ENCODE peak calls at places on chromosomes 12 and 14, in seven cellular contexts. One of them, this sample, is unnamed.

GRCh38 chr12:53200107-53200457 is 7.0 kb downstream of the ITGB7 start:
- DNase-seq in GM12865: no peak
- DNase-seq in A549: no peak
- DNase-seq in AML-193: no peak
- DNase-seq in RPMI7951: no peak
- DNase-seq in activated CD8-positive, alpha-beta T cell treated with anti-CD3 and anti-CD28 coated beads, Interleukin-2, amount 10 ng/mL, durations not matched to agents 7 days and 5 days: no peak
- DNase-seq in HTR-8/SVneo: no peak
- DNase-seq in this sample: no peak

GRCh38 chr14:55500219-55500701 is 59.8 kb upstream of the TBPL2 start:
- DNase-seq in GM12865: no peak
- DNase-seq in A549: no peak
- DNase-seq in AML-193: no peak
- DNase-seq in RPMI7951: peak
- DNase-seq in activated CD8-positive, alpha-beta T cell treated with anti-CD3 and anti-CD28 coated beads, Interleukin-2, amount 10 ng/mL, durations not matched to agents 7 days and 5 days: no peak
- DNase-seq in HTR-8/SVneo: no peak
- DNase-seq in this sample: no peak

GRCh38 chr14:21084988-21085853 is 13.2 kb downstream of the ZNF219 start:
- DNase-seq in GM12865: no peak
- DNase-seq in A549: no peak
- DNase-seq in AML-193: no peak
- DNase-seq in RPMI7951: peak
- DNase-seq in activated CD8-positive, alpha-beta T cell treated with anti-CD3 and anti-CD28 coated beads, Interleukin-2, amount 10 ng/mL, durations not matched to agents 7 days and 5 days: no peak
- DNase-seq in HTR-8/SVneo: no peak
- DNase-seq in this sample: peak

GRCh38 chr12:30795660-30796507 is 41.1 kb upstream of the CAPRIN2 start:
- DNase-seq in GM12865: peak
- DNase-seq in A549: peak
- DNase-seq in AML-193: no peak
- DNase-seq in RPMI7951: peak
- DNase-seq in activated CD8-positive, alpha-beta T cell treated with anti-CD3 and anti-CD28 coated beads, Interleukin-2, amount 10 ng/mL, durations not matched to agents 7 days and 5 days: peak
- DNase-seq in HTR-8/SVneo: peak
- DNase-seq in this sample: peak

GRCh38 chr14:21106506-21107359 is 5.9 kb downstream of the TMEM253 start:
- DNase-seq in GM12865: peak
- DNase-seq in A549: peak
- DNase-seq in AML-193: peak
- DNase-seq in RPMI7951: peak
- DNase-seq in activated CD8-positive, alpha-beta T cell treated with anti-CD3 and anti-CD28 coated beads, Interleukin-2, amount 10 ng/mL, durations not matched to agents 7 days and 5 days: peak
- DNase-seq in HTR-8/SVneo: peak
- DNase-seq in this sample: peak

GRCh38 chr12:108823804-108824203 is 33.6 kb downstream of the SSH1 start:
- DNase-seq in GM12865: no peak
- DNase-seq in A549: no peak
- DNase-seq in AML-193: no peak
- DNase-seq in RPMI7951: peak
- DNase-seq in activated CD8-positive, alpha-beta T cell treated with anti-CD3 and anti-CD28 coated beads, Interleukin-2, amount 10 ng/mL, durations not matched to agents 7 days and 5 days: no peak
- DNase-seq in HTR-8/SVneo: no peak
- DNase-seq in this sample: no peak

GRCh38 chr14:63752449-63753169 is 24.7 kb upstream of the SGPP1 start:
- DNase-seq in GM12865: no peak
- DNase-seq in A549: no peak
- DNase-seq in AML-193: no peak
- DNase-seq in RPMI7951: peak
- DNase-seq in activated CD8-positive, alpha-beta T cell treated with anti-CD3 and anti-CD28 coated beads, Interleukin-2, amount 10 ng/mL, durations not matched to agents 7 days and 5 days: no peak
- DNase-seq in HTR-8/SVneo: peak
- DNase-seq in this sample: peak

GRCh38 chr12:117097159-117097558 is 2.1 kb downstream of the TESC start:
- DNase-seq in GM12865: no peak
- DNase-seq in A549: no peak
- DNase-seq in AML-193: no peak
- DNase-seq in RPMI7951: no peak
- DNase-seq in activated CD8-positive, alpha-beta T cell treated with anti-CD3 and anti-CD28 coated beads, Interleukin-2, amount 10 ng/mL, durations not matched to agents 7 days and 5 days: no peak
- DNase-seq in HTR-8/SVneo: no peak
- DNase-seq in this sample: no peak

GRCh38 chr14:53953002-53953827 is 3.4 kb downstream of the BMP4 start:
- DNase-seq in GM12865: peak
- DNase-seq in A549: peak
- DNase-seq in AML-193: no peak
- DNase-seq in RPMI7951: peak
- DNase-seq in activated CD8-positive, alpha-beta T cell treated with anti-CD3 and anti-CD28 coated beads, Interleukin-2, amount 10 ng/mL, durations not matched to agents 7 days and 5 days: no peak
- DNase-seq in HTR-8/SVneo: peak
- DNase-seq in this sample: peak

GRCh38 chr12:39605996-39606395 is 13.6 kb downstream of the ABCD2 start:
- DNase-seq in GM12865: no peak
- DNase-seq in A549: no peak
- DNase-seq in AML-193: no peak
- DNase-seq in RPMI7951: peak
- DNase-seq in activated CD8-positive, alpha-beta T cell treated with anti-CD3 and anti-CD28 coated beads, Interleukin-2, amount 10 ng/mL, durations not matched to agents 7 days and 5 days: no peak
- DNase-seq in HTR-8/SVneo: peak
- DNase-seq in this sample: peak

GRCh38 chr12:121786441-121786825 is 7.1 kb downstream of the RHOF start:
- DNase-seq in GM12865: no peak
- DNase-seq in A549: peak
- DNase-seq in AML-193: no peak
- DNase-seq in RPMI7951: peak
- DNase-seq in activated CD8-positive, alpha-beta T cell treated with anti-CD3 and anti-CD28 coated beads, Interleukin-2, amount 10 ng/mL, durations not matched to agents 7 days and 5 days: peak
- DNase-seq in HTR-8/SVneo: peak
- DNase-seq in this sample: peak

GRCh38 chr14:92922883-92923743 is at the start of gene CHGA:
- DNase-seq in GM12865: peak
- DNase-seq in A549: peak
- DNase-seq in AML-193: no peak
- DNase-seq in RPMI7951: peak
- DNase-seq in activated CD8-positive, alpha-beta T cell treated with anti-CD3 and anti-CD28 coated beads, Interleukin-2, amount 10 ng/mL, durations not matched to agents 7 days and 5 days: peak
- DNase-seq in HTR-8/SVneo: peak
- DNase-seq in this sample: peak

GRCh38 chr12:109870648-109871047 is 9.7 kb downstream of the GLTP start:
- DNase-seq in GM12865: no peak
- DNase-seq in A549: no peak
- DNase-seq in AML-193: no peak
- DNase-seq in RPMI7951: no peak
- DNase-seq in activated CD8-positive, alpha-beta T cell treated with anti-CD3 and anti-CD28 coated beads, Interleukin-2, amount 10 ng/mL, durations not matched to agents 7 days and 5 days: no peak
- DNase-seq in HTR-8/SVneo: no peak
- DNase-seq in this sample: peak

GRCh38 chr12:15044461-15044860 is 71.6 kb downstream of the PDE6H start:
- DNase-seq in GM12865: no peak
- DNase-seq in A549: no peak
- DNase-seq in AML-193: no peak
- DNase-seq in RPMI7951: peak
- DNase-seq in activated CD8-positive, alpha-beta T cell treated with anti-CD3 and anti-CD28 coated beads, Interleukin-2, amount 10 ng/mL, durations not matched to agents 7 days and 5 days: no peak
- DNase-seq in HTR-8/SVneo: no peak
- DNase-seq in this sample: peak

GRCh38 chr12:85237320-85237719 is 42.7 kb upstream of the ALX1 start:
- DNase-seq in GM12865: no peak
- DNase-seq in A549: no peak
- DNase-seq in AML-193: no peak
- DNase-seq in RPMI7951: no peak
- DNase-seq in activated CD8-positive, alpha-beta T cell treated with anti-CD3 and anti-CD28 coated beads, Interleukin-2, amount 10 ng/mL, durations not matched to agents 7 days and 5 days: no peak
- DNase-seq in HTR-8/SVneo: no peak
- DNase-seq in this sample: peak

GRCh38 chr14:29754134-29754533 is 173.5 kb downstream of the PRKD1 start:
- DNase-seq in GM12865: no peak
- DNase-seq in A549: no peak
- DNase-seq in AML-193: no peak
- DNase-seq in RPMI7951: no peak
- DNase-seq in activated CD8-positive, alpha-beta T cell treated with anti-CD3 and anti-CD28 coated beads, Interleukin-2, amount 10 ng/mL, durations not matched to agents 7 days and 5 days: no peak
- DNase-seq in HTR-8/SVneo: no peak
- DNase-seq in this sample: no peak

GRCh38 chr12:116918464-116918863 is 7.7 kb downstream of the FBXW8 start:
- DNase-seq in GM12865: no peak
- DNase-seq in A549: no peak
- DNase-seq in AML-193: no peak
- DNase-seq in RPMI7951: no peak
- DNase-seq in activated CD8-positive, alpha-beta T cell treated with anti-CD3 and anti-CD28 coated beads, Interleukin-2, amount 10 ng/mL, durations not matched to agents 7 days and 5 days: no peak
- DNase-seq in HTR-8/SVneo: no peak
- DNase-seq in this sample: no peak

GRCh38 chr14:100304825-100305445 is 1.3 kb downstream of the SLC25A29 start:
- DNase-seq in GM12865: no peak
- DNase-seq in A549: peak
- DNase-seq in AML-193: no peak
- DNase-seq in RPMI7951: peak
- DNase-seq in activated CD8-positive, alpha-beta T cell treated with anti-CD3 and anti-CD28 coated beads, Interleukin-2, amount 10 ng/mL, durations not matched to agents 7 days and 5 days: no peak
- DNase-seq in HTR-8/SVneo: peak
- DNase-seq in this sample: peak

GRCh38 chr14:60488175-60488574 is 2.3 kb upstream of the C14orf39 start:
- DNase-seq in GM12865: no peak
- DNase-seq in A549: no peak
- DNase-seq in AML-193: no peak
- DNase-seq in RPMI7951: no peak
- DNase-seq in activated CD8-positive, alpha-beta T cell treated with anti-CD3 and anti-CD28 coated beads, Interleukin-2, amount 10 ng/mL, durations not matched to agents 7 days and 5 days: no peak
- DNase-seq in HTR-8/SVneo: no peak
- DNase-seq in this sample: no peak

GRCh38 chr14:22549981-22550670 is 38.9 kb downstream of the DAD1 start:
- DNase-seq in GM12865: peak
- DNase-seq in A549: no peak
- DNase-seq in AML-193: no peak
- DNase-seq in RPMI7951: peak
- DNase-seq in activated CD8-positive, alpha-beta T cell treated with anti-CD3 and anti-CD28 coated beads, Interleukin-2, amount 10 ng/mL, durations not matched to agents 7 days and 5 days: peak
- DNase-seq in HTR-8/SVneo: no peak
- DNase-seq in this sample: peak

GRCh38 chr14:99745307-99745951 is 47.8 kb upstream of the EML1 start:
- DNase-seq in GM12865: no peak
- DNase-seq in A549: no peak
- DNase-seq in AML-193: no peak
- DNase-seq in RPMI7951: peak
- DNase-seq in activated CD8-positive, alpha-beta T cell treated with anti-CD3 and anti-CD28 coated beads, Interleukin-2, amount 10 ng/mL, durations not matched to agents 7 days and 5 days: no peak
- DNase-seq in HTR-8/SVneo: no peak
- DNase-seq in this sample: peak

GRCh38 chr12:91574391-91574790 is 391.8 kb upstream of the DCN start:
- DNase-seq in GM12865: no peak
- DNase-seq in A549: no peak
- DNase-seq in AML-193: no peak
- DNase-seq in RPMI7951: peak
- DNase-seq in activated CD8-positive, alpha-beta T cell treated with anti-CD3 and anti-CD28 coated beads, Interleukin-2, amount 10 ng/mL, durations not matched to agents 7 days and 5 days: no peak
- DNase-seq in HTR-8/SVneo: no peak
- DNase-seq in this sample: no peak

GRCh38 chr12:95118138-95118787 is 44.8 kb upstream of the NR2C1 start:
- DNase-seq in GM12865: no peak
- DNase-seq in A549: peak
- DNase-seq in AML-193: no peak
- DNase-seq in RPMI7951: peak
- DNase-seq in activated CD8-positive, alpha-beta T cell treated with anti-CD3 and anti-CD28 coated beads, Interleukin-2, amount 10 ng/mL, durations not matched to agents 7 days and 5 days: no peak
- DNase-seq in HTR-8/SVneo: peak
- DNase-seq in this sample: peak

GRCh38 chr14:22375321-22375930 is 213.6 kb downstream of the DAD1 start:
- DNase-seq in GM12865: peak
- DNase-seq in A549: peak
- DNase-seq in AML-193: peak
- DNase-seq in RPMI7951: peak
- DNase-seq in activated CD8-positive, alpha-beta T cell treated with anti-CD3 and anti-CD28 coated beads, Interleukin-2, amount 10 ng/mL, durations not matched to agents 7 days and 5 days: no peak
- DNase-seq in HTR-8/SVneo: peak
- DNase-seq in this sample: peak

GRCh38 chr14:91127411-91127810 is 13.5 kb downstream of the DGLUCY start:
- DNase-seq in GM12865: no peak
- DNase-seq in A549: no peak
- DNase-seq in AML-193: no peak
- DNase-seq in RPMI7951: peak
- DNase-seq in activated CD8-positive, alpha-beta T cell treated with anti-CD3 and anti-CD28 coated beads, Interleukin-2, amount 10 ng/mL, durations not matched to agents 7 days and 5 days: no peak
- DNase-seq in HTR-8/SVneo: no peak
- DNase-seq in this sample: no peak

GRCh38 chr14:50875359-50876090 is 3.7 kb downstream of the ABHD12B start:
- DNase-seq in GM12865: peak
- DNase-seq in A549: no peak
- DNase-seq in AML-193: no peak
- DNase-seq in RPMI7951: peak
- DNase-seq in activated CD8-positive, alpha-beta T cell treated with anti-CD3 and anti-CD28 coated beads, Interleukin-2, amount 10 ng/mL, durations not matched to agents 7 days and 5 days: peak
- DNase-seq in HTR-8/SVneo: no peak
- DNase-seq in this sample: peak

GRCh38 chr12:123250471-123251383 is 17.5 kb downstream of the MTRFR start:
- DNase-seq in GM12865: no peak
- DNase-seq in A549: peak
- DNase-seq in AML-193: no peak
- DNase-seq in RPMI7951: no peak
- DNase-seq in activated CD8-positive, alpha-beta T cell treated with anti-CD3 and anti-CD28 coated beads, Interleukin-2, amount 10 ng/mL, durations not matched to agents 7 days and 5 days: no peak
- DNase-seq in HTR-8/SVneo: no peak
- DNase-seq in this sample: no peak

GRCh38 chr12:108117163-108117849 is 11.8 kb upstream of the WSCD2 start:
- DNase-seq in GM12865: peak
- DNase-seq in A549: no peak
- DNase-seq in AML-193: no peak
- DNase-seq in RPMI7951: peak
- DNase-seq in activated CD8-positive, alpha-beta T cell treated with anti-CD3 and anti-CD28 coated beads, Interleukin-2, amount 10 ng/mL, durations not matched to agents 7 days and 5 days: no peak
- DNase-seq in HTR-8/SVneo: no peak
- DNase-seq in this sample: no peak

GRCh38 chr12:71652656-71653055 is 11.0 kb downstream of the ZFC3H1 start:
- DNase-seq in GM12865: no peak
- DNase-seq in A549: no peak
- DNase-seq in AML-193: no peak
- DNase-seq in RPMI7951: no peak
- DNase-seq in activated CD8-positive, alpha-beta T cell treated with anti-CD3 and anti-CD28 coated beads, Interleukin-2, amount 10 ng/mL, durations not matched to agents 7 days and 5 days: no peak
- DNase-seq in HTR-8/SVneo: no peak
- DNase-seq in this sample: peak

GRCh38 chr14:103142903-103143302 is 19.6 kb downstream of the TNFAIP2 start:
- DNase-seq in GM12865: no peak
- DNase-seq in A549: no peak
- DNase-seq in AML-193: no peak
- DNase-seq in RPMI7951: no peak
- DNase-seq in activated CD8-positive, alpha-beta T cell treated with anti-CD3 and anti-CD28 coated beads, Interleukin-2, amount 10 ng/mL, durations not matched to agents 7 days and 5 days: no peak
- DNase-seq in HTR-8/SVneo: no peak
- DNase-seq in this sample: no peak

GRCh38 chr14:96267336-96267735 is 11.3 kb downstream of the BDKRB1 start:
- DNase-seq in GM12865: no peak
- DNase-seq in A549: no peak
- DNase-seq in AML-193: no peak
- DNase-seq in RPMI7951: peak
- DNase-seq in activated CD8-positive, alpha-beta T cell treated with anti-CD3 and anti-CD28 coated beads, Interleukin-2, amount 10 ng/mL, durations not matched to agents 7 days and 5 days: no peak
- DNase-seq in HTR-8/SVneo: peak
- DNase-seq in this sample: peak

GRCh38 chr12:115984607-115985006 is 292.9 kb downstream of the MED13L start:
- DNase-seq in GM12865: no peak
- DNase-seq in A549: no peak
- DNase-seq in AML-193: no peak
- DNase-seq in RPMI7951: no peak
- DNase-seq in activated CD8-positive, alpha-beta T cell treated with anti-CD3 and anti-CD28 coated beads, Interleukin-2, amount 10 ng/mL, durations not matched to agents 7 days and 5 days: no peak
- DNase-seq in HTR-8/SVneo: no peak
- DNase-seq in this sample: no peak

GRCh38 chr12:107610030-107610859 is 75.4 kb upstream of the PWP1 start:
- DNase-seq in GM12865: peak
- DNase-seq in A549: peak
- DNase-seq in AML-193: peak
- DNase-seq in RPMI7951: peak
- DNase-seq in activated CD8-positive, alpha-beta T cell treated with anti-CD3 and anti-CD28 coated beads, Interleukin-2, amount 10 ng/mL, durations not matched to agents 7 days and 5 days: peak
- DNase-seq in HTR-8/SVneo: peak
- DNase-seq in this sample: peak

GRCh38 chr14:81323094-81323493 is 77.0 kb downstream of the STON2 start:
- DNase-seq in GM12865: no peak
- DNase-seq in A549: no peak
- DNase-seq in AML-193: no peak
- DNase-seq in RPMI7951: no peak
- DNase-seq in activated CD8-positive, alpha-beta T cell treated with anti-CD3 and anti-CD28 coated beads, Interleukin-2, amount 10 ng/mL, durations not matched to agents 7 days and 5 days: no peak
- DNase-seq in HTR-8/SVneo: no peak
- DNase-seq in this sample: no peak

GRCh38 chr12:82357845-82358199 is 365 bp downstream of the CCDC59 start:
- DNase-seq in GM12865: no peak
- DNase-seq in A549: no peak
- DNase-seq in AML-193: no peak
- DNase-seq in RPMI7951: no peak
- DNase-seq in activated CD8-positive, alpha-beta T cell treated with anti-CD3 and anti-CD28 coated beads, Interleukin-2, amount 10 ng/mL, durations not matched to agents 7 days and 5 days: no peak
- DNase-seq in HTR-8/SVneo: no peak
- DNase-seq in this sample: peak

GRCh38 chr12:121278450-121279375 is 17.8 kb downstream of the CAMKK2 start:
- DNase-seq in GM12865: no peak
- DNase-seq in A549: no peak
- DNase-seq in AML-193: no peak
- DNase-seq in RPMI7951: no peak
- DNase-seq in activated CD8-positive, alpha-beta T cell treated with anti-CD3 and anti-CD28 coated beads, Interleukin-2, amount 10 ng/mL, durations not matched to agents 7 days and 5 days: no peak
- DNase-seq in HTR-8/SVneo: no peak
- DNase-seq in this sample: no peak

GRCh38 chr14:69376439-69376838 is 21.7 kb downstream of the ERH start:
- DNase-seq in GM12865: no peak
- DNase-seq in A549: no peak
- DNase-seq in AML-193: peak
- DNase-seq in RPMI7951: no peak
- DNase-seq in activated CD8-positive, alpha-beta T cell treated with anti-CD3 and anti-CD28 coated beads, Interleukin-2, amount 10 ng/mL, durations not matched to agents 7 days and 5 days: no peak
- DNase-seq in HTR-8/SVneo: no peak
- DNase-seq in this sample: peak

GRCh38 chr14:85789506-85789905 is 259.6 kb downstream of the FLRT2 start:
- DNase-seq in GM12865: no peak
- DNase-seq in A549: no peak
- DNase-seq in AML-193: no peak
- DNase-seq in RPMI7951: no peak
- DNase-seq in activated CD8-positive, alpha-beta T cell treated with anti-CD3 and anti-CD28 coated beads, Interleukin-2, amount 10 ng/mL, durations not matched to agents 7 days and 5 days: no peak
- DNase-seq in HTR-8/SVneo: no peak
- DNase-seq in this sample: no peak